ENCODE peak calls at places on chromosome 21, in nine cellular contexts. H, Y, N, R, B, D, A, X and P are unnamed samples.

GRCh38 chr21:20875741-20876140 is 122.5 kb upstream of the NCAM2 start:
- DNase-seq in H (no peak), Y (no peak), N (no peak), R (no peak), B (no peak), D (no peak), A (no peak), X (no peak), P (peak)

GRCh38 chr21:14356771-14357170 is 26.2 kb downstream of the HSPA13 start:
- DNase-seq in H (no peak), Y (no peak), N (no peak), R (no peak), B (peak), D (no peak), A (no peak), X (no peak), P (peak)

GRCh38 chr21:30102881-30103280 is 63.7 kb downstream of the CLDN17 start:
- DNase-seq in H (no peak), Y (no peak), N (no peak), R (no peak), B (no peak), D (no peak), A (no peak), X (no peak), P (no peak)

GRCh38 chr21:28142692-28143091 is 850.0 kb downstream of the LTN1 start:
- DNase-seq in H (no peak), Y (peak), N (no peak), R (peak), B (peak), D (peak), A (no peak), X (no peak), P (peak)

GRCh38 chr21:27648560-27648959 is 681.7 kb upstream of the ADAMTS5 start:
- DNase-seq in H (peak), Y (peak), N (no peak), R (peak), B (peak), D (peak), A (no peak), X (no peak), P (peak)

GRCh38 chr21:33443174-33443573 is 36.6 kb downstream of the TMEM50B start:
- DNase-seq in H (no peak), Y (no peak), N (no peak), R (no peak), B (no peak), D (no peak), A (no peak), X (no peak), P (no peak)

GRCh38 chr21:42130447-42130846 is 59.3 kb downstream of the UMODL1 start:
- DNase-seq in H (no peak), Y (no peak), N (no peak), R (no peak), B (no peak), D (no peak), A (no peak), X (no peak), P (no peak)

GRCh38 chr21:34367320-34367935 is 3.6 kb downstream of the KCNE2 start:
- DNase-seq in H (peak), Y (peak), N (peak), R (peak), B (peak), D (peak), A (no peak), X (no peak), P (peak)

GRCh38 chr21:42308914-42309752 is 6.1 kb downstream of the TFF3 start:
- DNase-seq in H (no peak), Y (no peak), N (no peak), R (no peak), B (no peak), D (no peak), A (no peak), X (no peak), P (no peak)

GRCh38 chr21:28393279-28393678 is 599.4 kb downstream of the LTN1 start:
- DNase-seq in H (no peak), Y (no peak), N (no peak), R (peak), B (peak), D (no peak), A (no peak), X (no peak), P (peak)

GRCh38 chr21:23016617-23017016 is 2018.4 kb downstream of the NCAM2 start:
- DNase-seq in H (no peak), Y (no peak), N (no peak), R (no peak), B (no peak), D (no peak), A (no peak), X (no peak), P (peak)

GRCh38 chr21:43880111-43880985 is 15.3 kb downstream of the AGPAT3 start:
- DNase-seq in H (no peak), Y (no peak), N (no peak), R (peak), B (peak), D (no peak), A (no peak), X (no peak), P (peak)

GRCh38 chr21:14418920-14419319 is 36.0 kb upstream of the HSPA13 start:
- DNase-seq in H (no peak), Y (no peak), N (no peak), R (no peak), B (no peak), D (no peak), A (no peak), X (no peak), P (no peak)

GRCh38 chr21:41648591-41649031 is 118.2 kb downstream of the RIPK4 start:
- DNase-seq in H (no peak), Y (peak), N (no peak), R (peak), B (peak), D (no peak), A (no peak), X (no peak), P (peak)

GRCh38 chr21:33478858-33479678 is 706 bp downstream of the TMEM50B start:
- DNase-seq in H (no peak), Y (peak), N (no peak), R (peak), B (peak), D (no peak), A (no peak), X (no peak), P (peak)

GRCh38 chr21:14675774-14676530 is 129.8 kb upstream of the SAMSN1 start:
- DNase-seq in H (no peak), Y (no peak), N (no peak), R (no peak), B (no peak), D (no peak), A (no peak), X (no peak), P (no peak)

GRCh38 chr21:38306833-38307232 is 50.0 kb downstream of the KCNJ15 start:
- DNase-seq in H (peak), Y (peak), N (no peak), R (peak), B (peak), D (peak), A (no peak), X (no peak), P (peak)

GRCh38 chr21:27700974-27701614 is 734.2 kb upstream of the ADAMTS5 start:
- DNase-seq in H (peak), Y (peak), N (peak), R (peak), B (peak), D (peak), A (peak), X (peak), P (peak)

GRCh38 chr21:42038826-42039425 is 28.8 kb upstream of the ZBTB21 start:
- DNase-seq in H (no peak), Y (peak), N (no peak), R (peak), B (no peak), D (peak), A (no peak), X (no peak), P (peak)

GRCh38 chr21:35814858-35815619 is 245.3 kb downstream of the SETD4 start:
- DNase-seq in H (no peak), Y (no peak), N (no peak), R (no peak), B (peak), D (no peak), A (no peak), X (no peak), P (no peak)
- TF ChIP-seq CTCF in H (no peak), Y (no peak), N (no peak), R (no peak), B (no peak), D (no peak), A (no peak), X (no peak), P (no peak)

GRCh38 chr21:15728046-15728445 is 1.7 kb upstream of the USP25 start:
- DNase-seq in H (no peak), Y (no peak), N (no peak), R (no peak), B (no peak), D (no peak), A (no peak), X (no peak), P (no peak)

GRCh38 chr21:15731243-15731613 is 1.4 kb downstream of the USP25 start:
- DNase-seq in H (no peak), Y (peak), N (peak), R (peak), B (peak), D (no peak), A (no peak), X (no peak), P (peak)

GRCh38 chr21:15730484-15731242 is 881 bp downstream of the USP25 start:
- DNase-seq in H (no peak), Y (no peak), N (no peak), R (no peak), B (no peak), D (no peak), A (no peak), X (no peak), P (peak)

GRCh38 chr21:15729346-15729673 is 472 bp upstream of the USP25 start:
- DNase-seq in H (no peak), Y (no peak), N (no peak), R (peak), B (peak), D (no peak), A (no peak), X (no peak), P (peak)

DNA sequence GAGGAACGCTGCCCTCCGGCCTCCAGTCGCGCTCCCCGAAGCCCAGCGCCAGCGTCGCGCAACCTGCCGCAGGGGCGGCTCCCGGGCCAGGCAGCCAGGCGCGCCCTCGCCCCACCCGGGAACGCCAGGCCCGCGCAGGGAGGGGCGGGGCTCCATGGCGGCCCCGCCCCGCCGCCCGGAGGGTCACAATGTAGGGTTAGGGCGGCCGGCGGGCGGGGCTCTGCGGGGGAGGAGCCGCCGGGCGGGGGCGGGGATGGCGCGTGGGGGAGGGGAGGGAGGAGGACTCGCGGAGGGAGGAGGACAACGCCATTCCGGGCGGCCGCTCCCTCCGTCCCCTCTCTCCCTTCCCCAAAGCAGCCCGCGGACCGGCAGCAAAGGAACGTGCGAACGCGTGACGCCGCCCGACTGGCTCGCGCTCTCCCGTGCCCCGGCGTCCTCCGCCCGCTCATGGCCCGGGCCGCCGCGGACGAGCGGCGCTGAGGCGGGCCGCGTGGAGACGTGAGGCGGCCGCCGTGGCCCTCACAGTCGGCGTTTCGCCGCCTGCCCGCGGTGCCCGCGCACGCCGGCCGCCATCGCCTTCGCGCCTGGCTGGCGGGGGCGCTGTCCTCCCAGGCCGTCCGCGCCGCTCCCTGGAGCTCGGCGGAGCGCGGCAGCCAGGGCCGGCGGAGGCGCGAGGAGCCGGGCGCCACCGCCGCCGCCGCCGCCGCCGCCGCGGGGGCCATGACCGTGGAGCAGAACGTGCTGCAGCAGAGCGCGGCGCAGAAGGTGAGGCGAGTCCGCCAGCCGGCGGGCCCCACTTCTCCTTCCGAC is at the start of gene USP25:
- DNase-seq in H (no peak), Y (peak), N (peak), R (peak), B (peak), D (peak), A (peak), X (peak), P (peak)
- TF ChIP-seq CTCF in H (no peak), Y (no peak), N (peak), R (no peak), B (no peak), D (peak), A (no peak), X (no peak), P (no peak)

GRCh38 chr21:46057111-46057709 is 40.7 kb upstream of the COL6A2 start:
- DNase-seq in H (no peak), Y (no peak), N (no peak), R (no peak), B (no peak), D (no peak), A (no peak), X (no peak), P (no peak)
- TF ChIP-seq CTCF in H (no peak), Y (no peak), N (no peak), R (no peak), B (no peak), D (no peak), A (no peak), X (no peak), P (no peak)

GRCh38 chr21:32044205-32044874 is 171.5 kb downstream of the HUNK start:
- DNase-seq in H (no peak), Y (no peak), N (no peak), R (no peak), B (no peak), D (no peak), A (no peak), X (no peak), P (no peak)

GRCh38 chr21:32046191-32046590 is 173.4 kb downstream of the HUNK start:
- DNase-seq in H (no peak), Y (no peak), N (no peak), R (no peak), B (no peak), D (no peak), A (no peak), X (no peak), P (no peak)

GRCh38 chr21:32043458-32043857 is 170.6 kb downstream of the HUNK start:
- DNase-seq in H (no peak), Y (no peak), N (no peak), R (no peak), B (no peak), D (no peak), A (no peak), X (no peak), P (no peak)

DNA sequence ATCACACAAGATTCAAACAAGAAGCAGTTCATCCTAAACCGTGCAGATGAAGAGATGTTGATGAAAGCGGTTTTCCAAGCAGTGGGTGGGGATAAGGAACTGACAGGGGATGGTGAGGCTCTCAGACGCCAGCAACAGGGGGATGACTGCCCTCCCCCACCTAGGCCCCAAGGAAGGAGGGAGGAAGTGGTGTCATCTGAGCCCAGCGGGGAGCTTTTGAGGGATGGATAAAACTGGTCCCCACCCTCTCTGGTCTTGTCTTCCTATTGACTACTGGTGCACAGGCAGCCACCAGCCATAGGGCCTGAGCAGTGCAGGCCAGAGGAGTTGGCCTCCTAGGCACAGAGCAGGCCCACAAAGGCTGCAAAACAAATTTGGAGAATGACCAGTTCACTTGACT is 175.5 kb downstream of the HUNK start:
- DNase-seq in H (no peak), Y (no peak), N (no peak), R (no peak), B (no peak), D (no peak), A (no peak), X (no peak), P (no peak)
- TF ChIP-seq CTCF in H (no peak), Y (no peak), N (no peak), R (no peak), B (no peak), D (no peak), A (no peak), X (no peak), P (no peak)

GRCh38 chr21:45011426-45011825 is 63.0 kb upstream of the ADARB1 start:
- DNase-seq in H (no peak), Y (no peak), N (no peak), R (no peak), B (no peak), D (no peak), A (no peak), X (no peak), P (no peak)

GRCh38 chr21:45014747-45015468 is 59.5 kb upstream of the ADARB1 start:
- DNase-seq in H (no peak), Y (no peak), N (no peak), R (no peak), B (no peak), D (no peak), A (no peak), X (no peak), P (no peak)

GRCh38 chr21:45012661-45013270 is 61.6 kb upstream of the ADARB1 start:
- DNase-seq in H (no peak), Y (no peak), N (peak), R (no peak), B (peak), D (no peak), A (no peak), X (no peak), P (peak)

GRCh38 chr21:45011911-45012660 is 62.3 kb upstream of the ADARB1 start:
- DNase-seq in H (peak), Y (peak), N (peak), R (peak), B (peak), D (peak), A (no peak), X (no peak), P (peak)

DNA sequence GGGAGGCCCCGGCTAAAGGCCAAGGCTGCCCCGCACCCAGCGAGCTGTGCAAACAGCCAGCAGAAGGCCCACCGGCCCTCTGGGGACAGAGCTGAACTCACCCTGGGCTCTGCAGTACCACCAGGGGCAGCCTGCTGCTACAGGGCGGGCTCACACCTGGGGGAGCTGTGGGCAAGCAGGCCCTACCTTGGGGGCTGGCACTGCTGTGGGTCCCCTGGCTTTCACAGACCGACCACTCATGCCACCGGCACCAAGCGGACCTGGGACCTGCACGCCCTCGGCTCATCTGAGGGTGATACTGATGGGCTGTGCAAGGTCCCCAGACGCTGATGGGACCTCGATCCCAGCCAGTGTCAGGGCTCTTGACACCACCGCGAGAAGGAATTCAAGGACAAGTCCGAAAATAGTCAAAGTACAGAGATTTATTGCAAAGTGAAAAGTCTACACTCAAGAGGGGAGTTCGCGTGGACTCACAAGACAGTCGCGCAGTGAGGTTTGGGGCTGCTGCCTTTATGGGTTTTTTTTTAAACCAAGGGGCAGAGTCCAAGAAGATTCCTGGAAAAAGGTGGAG is 61.0 kb upstream of the ADARB1 start:
- DNase-seq in H (no peak), Y (no peak), N (no peak), R (no peak), B (no peak), D (no peak), A (no peak), X (no peak), P (no peak)
- TF ChIP-seq CTCF in H (no peak), Y (peak), N (no peak), R (no peak), B (no peak), D (no peak), A (no peak), X (no peak), P (no peak)